ENCODE peak calls at places on chromosomes 4 and X, in nine cellular contexts. W is heart right ventricle; Y is suprapubic skin; J is CD8-positive, alpha-beta memory T cell; H is mesendoderm; D is tibial nerve; X is astrocyte; P is breast epithelium; L is foreskin keratinocyte. I is an unnamed sample.

GRCh38 chr4:20028694-20029093 is 223.0 kb upstream of the SLIT2 start:
- DNase-seq in W (no peak), Y (no peak), J (no peak), H (no peak), D (no peak), X (peak), P (no peak), L (peak), I (no peak)

GRCh38 chr4:48079972-48080391 is 54.1 kb downstream of the TXK start:
- DNase-seq in W (no peak), Y (no peak), J (no peak), H (peak), D (no peak), X (peak), P (no peak), L (no peak), I (no peak)

GRCh38 chr4:35163189-35163588 is 1081.1 kb downstream of the ARAP2 start:
- DNase-seq in W (no peak), Y (no peak), J (no peak), H (peak), D (no peak), X (no peak), P (no peak), L (no peak), I (no peak)

GRCh38 chr4:30754021-30754420 is 33.9 kb downstream of the PCDH7 start:
- DNase-seq in W (no peak), Y (no peak), J (no peak), H (no peak), D (no peak), X (peak), P (no peak), L (peak), I (no peak)

GRCh38 chr4:14867847-14868246 is 134.4 kb upstream of the CPEB2 start:
- DNase-seq in W (no peak), Y (no peak), J (no peak), H (peak), D (no peak), X (no peak), P (no peak), L (no peak), I (no peak)

GRCh38 chrX:11129546-11129945 is 18.4 kb downstream of the HCCS start:
- DNase-seq in W (no peak), Y (no peak), J (no peak), H (peak), D (no peak), X (no peak), P (no peak), L (no peak), I (no peak)

GRCh38 chr4:171035909-171036308 is 777.3 kb upstream of the GALNTL6 start:
- DNase-seq in W (no peak), Y (no peak), J (no peak), H (no peak), D (no peak), X (no peak), P (no peak), L (no peak), I (no peak)

GRCh38 chrX:115958687-115959359 is 211.7 kb upstream of the AGTR2 start:
- DNase-seq in W (no peak), Y (no peak), J (no peak), H (peak), D (no peak), X (no peak), P (no peak), L (no peak), I (no peak)

GRCh38 chr4:42404001-42404400 is 6.7 kb downstream of the SHISA3 start:
- DNase-seq in W (no peak), Y (no peak), J (no peak), H (peak), D (no peak), X (no peak), P (no peak), L (no peak), I (no peak)

GRCh38 chr4:144591401-144591800 is 54.6 kb upstream of the HHIP start:
- DNase-seq in W (no peak), Y (no peak), J (no peak), H (no peak), D (no peak), X (peak), P (no peak), L (peak), I (no peak)

GRCh38 chr4:109588176-109588575 is 28.1 kb downstream of the MCUB start:
- DNase-seq in W (no peak), Y (no peak), J (no peak), H (no peak), D (no peak), X (no peak), P (no peak), L (peak), I (no peak)

GRCh38 chrX:119833905-119834304 is 18.9 kb downstream of the UPF3B start:
- DNase-seq in W (no peak), Y (no peak), J (no peak), H (no peak), D (no peak), X (no peak), P (no peak), L (no peak), I (no peak)

GRCh38 chr4:5842456-5842855 is 50.4 kb downstream of the CRMP1 start:
- DNase-seq in W (no peak), Y (no peak), J (no peak), H (no peak), D (no peak), X (no peak), P (no peak), L (no peak), I (no peak)

GRCh38 chr4:26741491-26741871 is 119.2 kb upstream of the STIM2 start:
- DNase-seq in W (no peak), Y (no peak), J (no peak), H (no peak), D (no peak), X (peak), P (no peak), L (no peak), I (no peak)

GRCh38 chr4:83276299-83277040 is 8.1 kb downstream of the COQ2 start:
- DNase-seq in W (no peak), Y (no peak), J (no peak), H (no peak), D (no peak), X (peak), P (no peak), L (no peak), I (no peak)

GRCh38 chr4:154120690-154121089 is 331.8 kb upstream of the SFRP2 start:
- DNase-seq in W (no peak), Y (no peak), J (no peak), H (no peak), D (no peak), X (no peak), P (no peak), L (no peak), I (no peak)

GRCh38 chr4:173171098-173171497 is 2.5 kb downstream of the GALNT7 start:
- DNase-seq in W (no peak), Y (no peak), J (no peak), H (peak), D (no peak), X (no peak), P (no peak), L (no peak), I (no peak)

GRCh38 chrX:10098235-10098819 is 58.4 kb upstream of the CLCN4 start:
- DNase-seq in W (no peak), Y (no peak), J (peak), H (no peak), D (no peak), X (no peak), P (no peak), L (no peak), I (peak)

GRCh38 chrX:75968293-75968692 is 183.2 kb upstream of the MAGEE2 start:
- DNase-seq in W (no peak), Y (no peak), J (no peak), H (peak), D (no peak), X (no peak), P (no peak), L (no peak), I (no peak)

GRCh38 chr4:123619895-123620294 is 223.3 kb downstream of the SPRY1 start:
- DNase-seq in W (no peak), Y (no peak), J (no peak), H (no peak), D (no peak), X (no peak), P (no peak), L (no peak), I (no peak)

GRCh38 chrX:39418936-39419659 is 617.8 kb downstream of the MID1IP1 start:
- DNase-seq in W (peak), Y (no peak), J (no peak), H (no peak), D (no peak), X (no peak), P (no peak), L (no peak), I (no peak)

GRCh38 chr4:186341655-186342054 is 75.7 kb downstream of the F11 start:
- DNase-seq in W (no peak), Y (no peak), J (no peak), H (no peak), D (no peak), X (no peak), P (no peak), L (no peak), I (no peak)

GRCh38 chr4:158020175-158020574 is 152.7 kb downstream of the GASK1B start:
- DNase-seq in W (no peak), Y (peak), J (no peak), H (peak), D (peak), X (peak), P (no peak), L (peak), I (peak)

GRCh38 chr4:1349359-1350168 is 2.6 kb downstream of the UVSSA start:
- DNase-seq in W (no peak), Y (no peak), J (no peak), H (no peak), D (no peak), X (no peak), P (no peak), L (no peak), I (no peak)

GRCh38 chr4:46933686-46934085 is 24.6 kb upstream of the COX7B2 start:
- DNase-seq in W (no peak), Y (no peak), J (no peak), H (no peak), D (no peak), X (peak), P (no peak), L (peak), I (no peak)
- H3K27ac ChIP-seq in W (no peak), Y (no peak), J (no peak), H (no peak), D (no peak), X (no peak), P (no peak), L (peak), I (no peak)

GRCh38 chr4:57163530-57164459 is 53.6 kb upstream of the IGFBP7 start:
- DNase-seq in W (peak), Y (peak), J (peak), H (peak), D (peak), X (peak), P (peak), L (peak), I (peak)
- H3K27ac ChIP-seq in W (peak), Y (no peak), J (no peak), H (no peak), D (peak), X (peak), P (peak), L (no peak), I (no peak)

DNA sequence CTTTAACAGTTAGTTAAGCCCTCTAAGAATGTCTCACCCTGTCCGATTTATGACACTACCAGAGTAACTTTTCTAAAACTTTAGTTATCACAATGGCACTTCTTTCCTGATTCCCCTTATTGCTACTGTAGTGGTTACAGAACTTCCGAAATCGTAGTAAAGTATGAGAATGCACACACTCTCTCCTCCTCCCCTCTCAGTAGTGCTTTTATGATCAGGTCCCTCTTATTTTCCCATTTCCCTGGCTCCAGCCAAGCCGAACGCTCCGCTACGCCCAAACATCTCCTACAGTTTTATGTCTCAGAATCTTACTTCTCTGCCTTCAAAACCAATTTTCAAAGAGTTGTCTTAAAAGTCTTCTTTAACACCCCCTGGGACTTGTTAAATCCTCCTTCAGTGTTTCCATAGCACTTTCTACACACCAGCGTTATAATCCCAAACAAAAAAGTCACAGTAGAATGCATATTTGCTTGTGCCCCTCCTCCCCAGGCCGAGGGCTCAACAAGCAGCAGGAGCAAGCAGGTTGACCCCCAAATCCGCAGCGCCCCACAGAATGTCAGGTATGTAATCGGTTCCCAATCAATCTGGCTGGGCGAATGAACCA is 671 bp downstream of the HPF1 start:
- DNase-seq in W (no peak), Y (no peak), J (no peak), H (no peak), D (no peak), X (no peak), P (no peak), L (no peak), I (no peak)
- H3K27ac ChIP-seq in W (peak), Y (peak), J (peak), H (peak), D (no peak), X (peak), P (peak), L (peak), I (peak)

GRCh38 chr4:2742823-2743517 is 13.2 kb downstream of the TNIP2 start:
- DNase-seq in W (no peak), Y (peak), J (no peak), H (no peak), D (no peak), X (no peak), P (no peak), L (no peak), I (peak)

GRCh38 chr4:2745981-2746806 is 9.9 kb downstream of the TNIP2 start:
- DNase-seq in W (peak), Y (no peak), J (peak), H (no peak), D (no peak), X (peak), P (no peak), L (peak), I (peak)

GRCh38 chr4:2745516-2745915 is 10.6 kb downstream of the TNIP2 start:
- DNase-seq in W (no peak), Y (no peak), J (no peak), H (no peak), D (no peak), X (no peak), P (no peak), L (no peak), I (no peak)

GRCh38 chr4:2743518-2744445 is 12.4 kb downstream of the TNIP2 start:
- DNase-seq in W (no peak), Y (peak), J (no peak), H (no peak), D (no peak), X (no peak), P (no peak), L (no peak), I (no peak)

DNA sequence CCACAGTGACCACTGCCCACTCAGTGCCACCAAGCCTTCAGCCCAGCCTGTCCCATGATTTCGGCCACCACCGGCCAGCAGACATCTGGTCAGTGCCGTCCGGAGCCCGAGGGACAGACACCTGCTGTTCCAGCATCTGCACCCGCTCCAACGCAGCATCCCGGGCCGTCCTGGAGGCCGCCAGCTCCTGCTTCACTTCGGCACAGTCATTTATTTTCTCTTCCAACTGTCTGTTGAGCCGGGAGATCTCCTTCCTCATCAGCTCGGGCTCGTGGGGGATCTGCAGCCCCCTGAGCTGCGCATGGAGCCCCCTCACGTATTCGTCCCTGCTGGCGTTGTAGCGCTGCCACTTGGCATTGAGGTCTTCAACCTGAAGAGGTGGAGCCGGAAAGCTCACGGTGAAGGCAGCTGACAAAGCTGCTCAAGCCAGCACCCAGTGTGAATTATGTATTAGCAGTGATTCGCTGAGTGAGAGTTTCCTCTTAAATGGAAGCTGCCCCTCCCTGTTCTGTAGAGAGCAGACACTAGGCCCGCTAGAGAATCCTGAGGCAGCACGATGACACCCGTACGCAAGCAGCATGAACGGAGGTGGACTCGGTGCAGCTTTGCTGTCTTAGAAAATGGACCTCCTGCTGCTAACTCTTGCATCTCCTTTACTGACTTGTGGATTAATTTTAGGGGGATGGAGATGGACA is 11.4 kb downstream of the TNIP2 start:
- DNase-seq in W (no peak), Y (no peak), J (no peak), H (no peak), D (no peak), X (no peak), P (no peak), L (no peak), I (peak)
- H3K27ac ChIP-seq in W (no peak), Y (no peak), J (no peak), H (no peak), D (no peak), X (no peak), P (no peak), L (peak), I (no peak)

GRCh38 chrX:108443065-108443464 is 3.4 kb downstream of the COL4A5 start:
- DNase-seq in W (no peak), Y (no peak), J (no peak), H (no peak), D (no peak), X (no peak), P (no peak), L (no peak), I (no peak)

DNA sequence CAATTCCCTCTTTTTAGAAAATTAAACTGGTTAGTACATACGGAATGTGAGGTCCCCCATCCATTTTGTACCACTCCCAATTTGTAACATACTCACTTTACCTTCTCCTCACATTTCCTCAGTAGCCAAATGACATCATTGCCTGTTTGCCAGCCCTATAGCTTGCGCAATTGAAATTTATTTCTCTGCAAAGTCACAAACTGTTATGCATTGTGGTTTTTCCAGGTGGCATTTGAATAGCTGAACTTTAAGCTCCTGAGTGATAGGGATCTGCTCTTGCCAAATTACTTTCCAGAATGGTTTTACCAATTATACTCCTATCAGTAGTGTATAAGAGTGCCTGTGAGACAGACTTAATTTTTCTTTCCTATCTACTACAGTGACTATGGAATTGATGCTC is 7.7 kb downstream of the COL4A5 start:
- DNase-seq in W (no peak), Y (no peak), J (no peak), H (no peak), D (no peak), X (peak), P (no peak), L (no peak), I (no peak)
- H3K27ac ChIP-seq in W (no peak), Y (no peak), J (no peak), H (no peak), D (no peak), X (no peak), P (no peak), L (no peak), I (no peak)